ENCODE peak calls at places on chromosomes 5 and 9, in six cellular contexts. A is IMR-90, O is mesendoderm, N is mesenchymal stem cell, D is H1, T is neuronal stem cell. I is an unnamed sample.

GRCh38 chr9:38390851-38391250 is 1.7 kb upstream of the ALDH1B1 start:
- DNase-seq in A (no peak), N (no peak), O (no peak), D (no peak), T (no peak), I (no peak)

GRCh38 chr5:111556504-111556903 is 44.2 kb upstream of the STARD4 start:
- DNase-seq in O (no peak), A (no peak), D (no peak), T (no peak), N (no peak), I (no peak)

GRCh38 chr5:145856285-145856818 is 16.5 kb downstream of the GRXCR2 start:
- DNase-seq in O (peak), T (peak), A (peak), N (peak), D (peak), I (peak)

GRCh38 chr5:138632900-138633489 is 57.8 kb upstream of the HSPA9 start:
- DNase-seq in D (peak), O (peak), A (peak), T (peak), N (peak), I (peak)

GRCh38 chr5:125409101-125409495 is 662.7 kb upstream of the ZNF608 start:
- DNase-seq in N (peak), O (no peak), D (no peak), T (peak), A (peak), I (no peak)

GRCh38 chr5:39005566-39006232 is 68.5 kb downstream of the RICTOR start:
- DNase-seq in T (no peak), N (no peak), O (peak), D (no peak), A (peak), I (no peak)

GRCh38 chr9:131997779-131998178 is 81.9 kb downstream of the MED27 start:
- DNase-seq in N (no peak), O (no peak), D (no peak), T (no peak), A (peak), I (no peak)

GRCh38 chr5:93677344-93678021 is 63.9 kb downstream of the POU5F2 start:
- DNase-seq in O (peak), A (peak), D (no peak), N (peak), T (peak), I (peak)

GRCh38 chr9:111839387-111839786 is 44.6 kb upstream of the SHOC1 start:
- DNase-seq in A (peak), N (peak), D (no peak), O (no peak), T (no peak), I (no peak)

GRCh38 chr5:33937700-33938506 is 1.7 kb downstream of the RXFP3 start:
- DNase-seq in T (no peak), O (no peak), D (no peak), N (no peak), A (no peak), I (no peak)

GRCh38 chr9:81841326-81841725 is 86.9 kb upstream of the SPATA31D4 start:
- DNase-seq in A (no peak), O (peak), D (no peak), T (no peak), N (no peak), I (peak)

GRCh38 chr9:116765009-116765408 is 77.9 kb downstream of the TRIM32 start:
- DNase-seq in O (peak), T (no peak), N (no peak), A (no peak), D (no peak), I (no peak)
- H2BK15ac ChIP-seq in O (no peak), T (no peak), N (no peak), A (no peak), D (no peak), I (no peak)

DNA sequence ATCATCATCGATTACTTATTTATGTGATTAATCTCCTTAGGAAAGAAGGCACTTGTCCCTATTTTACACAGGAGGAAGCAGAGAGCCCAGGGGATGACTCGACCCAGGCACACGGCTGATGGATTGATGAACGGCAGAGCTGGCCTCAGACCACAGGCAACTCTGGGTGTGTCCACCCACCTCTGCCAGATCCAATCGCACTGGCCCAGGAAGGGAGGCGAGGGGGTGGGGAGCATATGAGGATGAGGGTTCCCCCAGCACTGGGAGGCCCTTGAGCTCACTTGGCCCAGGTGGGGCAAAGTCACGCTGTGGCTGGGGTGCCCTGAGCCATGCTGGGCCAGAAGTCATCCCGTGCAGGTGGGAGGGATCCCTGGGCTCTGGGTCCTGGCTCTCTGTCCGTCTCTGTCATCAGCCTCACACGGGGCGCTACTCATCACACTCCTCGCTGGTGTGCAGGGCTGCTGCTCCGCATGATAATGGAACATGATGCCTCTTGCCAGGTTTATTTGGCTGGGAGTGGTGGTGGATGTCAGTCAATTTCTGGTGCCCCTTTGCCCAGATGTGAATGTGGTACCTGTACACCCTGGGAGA is 160.1 kb downstream of the GAPVD1 start:
- DNase-seq in A (no peak), T (no peak), D (no peak), N (no peak), O (no peak), I (no peak)
- H2BK15ac ChIP-seq in A (no peak), T (no peak), D (no peak), N (no peak), O (no peak), I (no peak)

DNA sequence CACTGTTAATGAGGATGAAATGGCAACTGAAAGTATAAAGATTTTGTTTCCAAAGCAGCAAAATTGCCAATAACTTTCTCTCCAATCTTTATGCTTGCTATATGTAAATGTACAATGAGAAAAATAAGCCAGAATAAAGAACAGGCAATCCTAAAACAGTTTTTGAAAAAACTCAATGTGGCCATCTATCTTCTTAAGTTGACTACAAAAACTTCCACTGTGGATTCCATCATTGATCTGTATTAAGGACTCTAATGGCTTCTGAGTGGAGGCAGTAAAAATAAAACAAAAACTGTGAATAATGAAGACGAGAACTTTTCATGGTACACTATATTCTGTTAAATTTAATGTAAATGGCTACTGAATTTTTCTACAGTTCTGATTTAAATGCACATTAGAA is 382.9 kb downstream of the TMEM232 start:
- DNase-seq in D (no peak), N (no peak), T (no peak), A (no peak), O (no peak), I (no peak)
- H2BK15ac ChIP-seq in D (no peak), N (no peak), T (no peak), A (no peak), O (no peak), I (no peak)

DNA sequence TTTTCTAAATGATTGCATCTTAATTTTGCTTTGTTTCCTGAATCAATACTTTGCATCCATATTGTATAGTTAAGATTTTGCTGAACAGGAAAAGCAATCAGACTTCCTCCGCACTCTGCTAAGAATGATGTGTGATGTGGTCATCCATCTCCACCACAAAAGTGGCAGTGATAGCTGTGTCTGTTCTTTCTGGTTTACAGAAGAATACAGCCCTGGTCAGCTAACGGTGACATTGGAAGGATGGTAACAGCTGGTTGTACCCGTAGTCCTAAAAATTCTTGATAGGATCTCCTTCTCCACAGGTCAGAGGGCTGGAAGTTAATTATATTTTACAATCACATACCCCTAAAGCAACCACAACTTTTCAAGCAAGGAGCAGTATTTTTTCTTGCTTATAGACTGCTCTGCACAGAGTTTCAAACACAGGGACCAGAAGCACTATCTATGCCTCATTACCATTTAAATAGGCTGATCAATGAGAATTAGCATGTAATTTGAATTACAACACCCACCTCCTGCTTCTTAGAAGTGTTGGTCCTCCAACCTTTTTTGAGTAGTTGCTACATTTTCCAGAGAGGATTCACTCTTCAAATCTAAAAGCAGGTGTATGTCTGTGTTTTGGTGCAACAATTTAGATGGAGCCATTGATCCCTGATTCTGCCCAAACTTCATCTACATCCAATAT is 1191.9 kb upstream of the NUDT12 start:
- DNase-seq in D (no peak), N (no peak), O (no peak), T (no peak), A (no peak), I (no peak)
- H2BK15ac ChIP-seq in D (no peak), N (no peak), O (no peak), T (no peak), A (no peak), I (no peak)

GRCh38 chr5:142300677-142301076 is 24.1 kb downstream of the SPRY4 start:
- DNase-seq in A (no peak), N (no peak), D (no peak), O (no peak), T (no peak), I (no peak)
- H2BK15ac ChIP-seq in A (no peak), N (no peak), D (no peak), O (no peak), T (no peak), I (no peak)

GRCh38 chr5:126971455-126972019 is 58.8 kb downstream of the MARCHF3 start:
- DNase-seq in O (no peak), D (no peak), A (no peak), T (no peak), N (no peak), I (no peak)
- H2BK15ac ChIP-seq in O (no peak), D (no peak), A (no peak), T (no peak), N (no peak), I (no peak)

GRCh38 chr5:3190930-3191329 is 404.7 kb upstream of the IRX1 start:
- DNase-seq in O (no peak), N (no peak), A (no peak), D (no peak), T (no peak), I (no peak)

GRCh38 chr5:3185488-3185887 is 410.1 kb upstream of the IRX1 start:
- DNase-seq in N (no peak), A (no peak), T (no peak), D (no peak), O (no peak), I (no peak)

GRCh38 chr5:3190433-3190832 is 405.2 kb upstream of the IRX1 start:
- DNase-seq in N (no peak), A (no peak), O (no peak), T (no peak), D (no peak), I (no peak)

GRCh38 chr5:3186711-3187450 is 408.8 kb upstream of the IRX1 start:
- DNase-seq in A (no peak), N (no peak), T (no peak), D (no peak), O (no peak), I (no peak)

GRCh38 chr5:3187846-3188425 is 407.7 kb upstream of the IRX1 start:
- DNase-seq in O (no peak), D (no peak), A (no peak), T (no peak), N (no peak), I (no peak)
- H2BK15ac ChIP-seq in O (no peak), D (no peak), A (no peak), T (no peak), N (no peak), I (no peak)

GRCh38 chr5:78793907-78794687 is 145.5 kb upstream of the LHFPL2 start:
- DNase-seq in D (no peak), T (no peak), N (no peak), O (peak), A (peak), I (no peak)

GRCh38 chr5:78795757-78796156 is 147.2 kb upstream of the LHFPL2 start:
- DNase-seq in O (no peak), A (no peak), N (no peak), D (no peak), T (no peak), I (no peak)

GRCh38 chr5:78794693-78795215 is 146.2 kb upstream of the LHFPL2 start:
- DNase-seq in D (no peak), N (no peak), O (no peak), A (no peak), T (no peak), I (no peak)

GRCh38 chr5:78791416-78792100 is 143.0 kb upstream of the LHFPL2 start:
- DNase-seq in D (no peak), T (no peak), N (no peak), A (no peak), O (no peak), I (no peak)

GRCh38 chr5:78792342-78793055 is 143.9 kb upstream of the LHFPL2 start:
- DNase-seq in O (no peak), T (no peak), D (no peak), A (no peak), N (no peak), I (no peak)
- H2BK15ac ChIP-seq in O (no peak), T (no peak), D (no peak), A (no peak), N (no peak), I (no peak)

GRCh38 chr9:89277043-89277442 is 34.0 kb upstream of the CKS2 start:
- DNase-seq in N (no peak), A (no peak), O (no peak), D (no peak), T (no peak), I (no peak)
- H2BK15ac ChIP-seq in N (no peak), A (peak), O (no peak), D (no peak), T (no peak), I (no peak)

GRCh38 chr5:135133181-135133580 is 99.2 kb upstream of the PITX1 start:
- DNase-seq in D (no peak), A (no peak), T (no peak), N (no peak), O (no peak), I (no peak)
- H2BK15ac ChIP-seq in D (no peak), A (peak), T (no peak), N (no peak), O (no peak), I (no peak)